ENCODE peak calls at places on chromosomes 4 and X, in eight cellular contexts. One of them, this sample, is unnamed.
A peak's percentile ranks its signal among the peaks of the same experiment; 100 is the strongest.

GRCh38 chrX:31132803-31133202 is 61.0 kb upstream of the FTHL17 start:
- DNase-seq in naive thymus-derived CD8-positive, alpha-beta T cell: no peak
- DNase-seq in central memory CD4-positive, alpha-beta T cell: no peak
- DNase-seq in NCI-H446 treated with DMSO at 0.1 percent for 48 hours: no peak
- DNase-seq in AML-193: no peak
- DNase-seq in NCI-H1048: no peak
- DNase-seq in GM20000: no peak
- DNase-seq in SW480: no peak
- DNase-seq in this sample: no peak

GRCh38 chr4:22508376-22508775 is 7.5 kb downstream of the ADGRA3 start:
- DNase-seq in naive thymus-derived CD8-positive, alpha-beta T cell: no peak
- DNase-seq in central memory CD4-positive, alpha-beta T cell: no peak
- DNase-seq in NCI-H446 treated with DMSO at 0.1 percent for 48 hours: no peak
- DNase-seq in AML-193: no peak
- DNase-seq in NCI-H1048: no peak
- DNase-seq in GM20000: no peak
- DNase-seq in SW480: no peak
- DNase-seq in this sample: no peak

GRCh38 chr4:186887211-186887785 is 163.6 kb upstream of the FAT1 start:
- DNase-seq in naive thymus-derived CD8-positive, alpha-beta T cell: no peak
- DNase-seq in central memory CD4-positive, alpha-beta T cell: no peak
- DNase-seq in NCI-H446 treated with DMSO at 0.1 percent for 48 hours: no peak
- DNase-seq in AML-193: no peak
- DNase-seq in NCI-H1048: peak; percentile 62
- DNase-seq in GM20000: no peak
- DNase-seq in SW480: no peak
- DNase-seq in this sample: no peak

GRCh38 chr4:13580018-13580417 is 35.7 kb upstream of the NKX3-2 start:
- DNase-seq in naive thymus-derived CD8-positive, alpha-beta T cell: no peak
- DNase-seq in central memory CD4-positive, alpha-beta T cell: no peak
- DNase-seq in NCI-H446 treated with DMSO at 0.1 percent for 48 hours: no peak
- DNase-seq in AML-193: peak; percentile 91
- DNase-seq in NCI-H1048: no peak
- DNase-seq in GM20000: no peak
- DNase-seq in SW480: no peak
- DNase-seq in this sample: no peak

GRCh38 chr4:182917182-182918043 is at the start of gene DCTD:
- DNase-seq in naive thymus-derived CD8-positive, alpha-beta T cell: peak; percentile 83
- DNase-seq in central memory CD4-positive, alpha-beta T cell: peak; percentile 78
- DNase-seq in NCI-H446 treated with DMSO at 0.1 percent for 48 hours: no peak
- DNase-seq in AML-193: peak; percentile 48
- DNase-seq in NCI-H1048: no peak
- DNase-seq in GM20000: peak; percentile 92
- DNase-seq in SW480: peak; percentile 70
- DNase-seq in this sample: no peak

GRCh38 chrX:71105638-71106037 is 902 bp downstream of the CXorf65 start:
- DNase-seq in naive thymus-derived CD8-positive, alpha-beta T cell: no peak
- DNase-seq in central memory CD4-positive, alpha-beta T cell: no peak
- DNase-seq in NCI-H446 treated with DMSO at 0.1 percent for 48 hours: no peak
- DNase-seq in AML-193: no peak
- DNase-seq in NCI-H1048: no peak
- DNase-seq in GM20000: no peak
- DNase-seq in SW480: no peak
- DNase-seq in this sample: no peak

GRCh38 chr4:75723117-75723801 is 1.1 kb upstream of the USO1 start:
- DNase-seq in naive thymus-derived CD8-positive, alpha-beta T cell: no peak
- DNase-seq in central memory CD4-positive, alpha-beta T cell: no peak
- DNase-seq in NCI-H446 treated with DMSO at 0.1 percent for 48 hours: peak; percentile 49
- DNase-seq in AML-193: peak; percentile 9
- DNase-seq in NCI-H1048: no peak
- DNase-seq in GM20000: no peak
- DNase-seq in SW480: peak; percentile 9
- DNase-seq in this sample: no peak

GRCh38 chrX:103464071-103464773 is 55.1 kb downstream of the RAB40A start:
- DNase-seq in naive thymus-derived CD8-positive, alpha-beta T cell: peak; percentile 28
- DNase-seq in central memory CD4-positive, alpha-beta T cell: peak; percentile 21
- DNase-seq in NCI-H446 treated with DMSO at 0.1 percent for 48 hours: no peak
- DNase-seq in AML-193: peak; percentile 23
- DNase-seq in NCI-H1048: no peak
- DNase-seq in GM20000: peak; percentile 22
- DNase-seq in SW480: peak; percentile 28
- DNase-seq in this sample: peak; percentile 8